ENCODE peak calls at places on chromosomes 2 and 18, in four cellular contexts. One of them, this sample, is unnamed.

GRCh38 chr2:46776687-46777327 is 138.8 kb downstream of the MCFD2 start:
- DNase-seq in stomach: peak
- DNase-seq in spleen: no peak
- DNase-seq in H54: peak
- DNase-seq in this sample: peak

GRCh38 chr2:149040451-149040850 is 2.0 kb downstream of the LYPD6B start:
- DNase-seq in stomach: no peak
- DNase-seq in spleen: no peak
- DNase-seq in H54: no peak
- DNase-seq in this sample: no peak

GRCh38 chr2:15909736-15910135 is 30.6 kb upstream of the MYCN start:
- DNase-seq in stomach: no peak
- DNase-seq in spleen: no peak
- DNase-seq in H54: no peak
- DNase-seq in this sample: no peak

GRCh38 chr2:96954490-96954846 is 31.9 kb downstream of the FAM178B start:
- DNase-seq in stomach: no peak
- DNase-seq in spleen: no peak
- DNase-seq in H54: no peak
- DNase-seq in this sample: no peak

GRCh38 chr18:68822926-68823325 is 25.0 kb downstream of the CCDC102B start:
- DNase-seq in stomach: no peak
- DNase-seq in spleen: no peak
- DNase-seq in H54: no peak
- DNase-seq in this sample: no peak

GRCh38 chr2:108316194-108316880 is 27.6 kb downstream of the SULT1C2 start:
- DNase-seq in stomach: no peak
- DNase-seq in spleen: no peak
- DNase-seq in H54: no peak
- DNase-seq in this sample: no peak

GRCh38 chr18:33720133-33720532 is 142.1 kb downstream of the ASXL3 start:
- DNase-seq in stomach: no peak
- DNase-seq in spleen: no peak
- DNase-seq in H54: no peak
- DNase-seq in this sample: no peak

GRCh38 chr2:119960821-119961220 is 52.1 kb upstream of the EPB41L5 start:
- DNase-seq in stomach: no peak
- DNase-seq in spleen: no peak
- DNase-seq in H54: no peak
- DNase-seq in this sample: no peak

GRCh38 chr18:3088444-3088843 is 75.5 kb upstream of the LPIN2 start:
- DNase-seq in stomach: no peak
- DNase-seq in spleen: no peak
- DNase-seq in H54: no peak
- DNase-seq in this sample: no peak

GRCh38 chr2:240013343-240013742 is 11.8 kb downstream of the NDUFA10 start:
- DNase-seq in stomach: no peak
- DNase-seq in spleen: no peak
- DNase-seq in H54: no peak
- DNase-seq in this sample: no peak

GRCh38 chr18:961644-962355 is 57.1 kb downstream of the ADCYAP1 start:
- DNase-seq in stomach: no peak
- DNase-seq in spleen: no peak
- DNase-seq in H54: no peak
- DNase-seq in this sample: peak

GRCh38 chr2:37318401-37318800 is 6.2 kb downstream of the PRKD3 start:
- DNase-seq in stomach: no peak
- DNase-seq in spleen: no peak
- DNase-seq in H54: no peak
- DNase-seq in this sample: no peak

GRCh38 chr2:21019000-21019677 is 24.7 kb downstream of the APOB start:
- DNase-seq in stomach: no peak
- DNase-seq in spleen: no peak
- DNase-seq in H54: no peak
- DNase-seq in this sample: no peak

GRCh38 chr2:64478502-64479230 is 24.7 kb downstream of the LGALSL start:
- DNase-seq in stomach: no peak
- DNase-seq in spleen: no peak
- DNase-seq in H54: no peak
- DNase-seq in this sample: no peak

GRCh38 chr2:230958803-230959756 is 34.0 kb upstream of the GPR55 start:
- DNase-seq in stomach: no peak
- DNase-seq in spleen: no peak
- DNase-seq in H54: no peak
- DNase-seq in this sample: no peak

GRCh38 chr2:171575606-171576005 is 53.3 kb downstream of the CYBRD1 start:
- DNase-seq in stomach: no peak
- DNase-seq in spleen: no peak
- DNase-seq in H54: no peak
- DNase-seq in this sample: no peak

DNA sequence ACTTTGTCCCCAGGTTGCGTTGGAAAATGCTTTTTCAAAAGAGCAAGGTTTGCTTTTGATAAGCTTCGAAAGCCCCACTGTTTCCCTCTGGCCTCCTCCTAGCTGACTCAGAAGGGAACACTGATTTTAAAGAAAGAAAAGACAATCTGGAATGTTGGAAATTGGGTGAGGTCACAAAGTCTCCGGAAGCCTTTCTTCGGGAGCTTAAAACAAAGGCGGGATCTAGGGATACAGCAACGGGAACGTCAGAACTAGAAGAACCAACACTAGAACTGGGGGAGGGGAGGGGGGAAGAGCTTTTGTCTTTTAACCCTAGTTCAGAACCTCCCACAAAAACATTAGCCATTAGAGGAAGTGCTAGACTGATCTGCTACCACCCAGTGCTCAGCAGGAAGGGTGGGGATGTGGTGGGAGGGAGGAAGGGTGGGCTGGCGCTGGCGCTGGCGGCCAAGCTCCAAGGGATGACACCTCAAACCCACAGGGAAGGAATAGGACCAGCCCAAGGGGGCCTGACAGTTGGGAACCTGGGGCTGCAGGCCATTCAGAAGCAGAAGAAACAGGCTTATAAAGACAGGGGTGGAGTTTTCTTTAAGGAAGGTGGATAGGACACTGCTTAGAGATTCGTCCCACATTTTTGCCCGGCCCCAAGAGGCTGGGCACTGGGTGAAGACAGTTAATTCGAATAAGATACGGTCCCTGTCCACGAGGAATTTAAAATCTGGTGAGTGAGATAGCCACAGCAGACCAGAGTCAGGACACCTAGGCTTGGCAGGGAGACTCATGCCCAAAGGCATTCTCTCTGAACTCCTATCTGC is 1.7 kb downstream of the TMSB10 start:
- DNase-seq in stomach: no peak
- DNase-seq in spleen: peak
- DNase-seq in H54: peak
- DNase-seq in this sample: peak
- TF ChIP-seq POLR2A in stomach: no peak
- TF ChIP-seq POLR2A in spleen: no peak
- TF ChIP-seq POLR2A in H54: peak
- TF ChIP-seq POLR2A in this sample: peak

GRCh38 chr2:207311316-207312005 is 145.7 kb upstream of the KLF7 start:
- DNase-seq in stomach: peak
- DNase-seq in spleen: no peak
- DNase-seq in H54: peak
- DNase-seq in this sample: peak
- TF ChIP-seq POLR2A in stomach: no peak
- TF ChIP-seq POLR2A in spleen: no peak
- TF ChIP-seq POLR2A in H54: no peak
- TF ChIP-seq POLR2A in this sample: no peak

GRCh38 chr2:164842624-164842966 is 972 bp upstream of the COBLL1 start:
- DNase-seq in stomach: no peak
- DNase-seq in spleen: no peak
- DNase-seq in H54: no peak
- DNase-seq in this sample: no peak

GRCh38 chr2:164839914-164840457 is 1.6 kb downstream of the COBLL1 start:
- DNase-seq in stomach: no peak
- DNase-seq in spleen: no peak
- DNase-seq in H54: no peak
- DNase-seq in this sample: no peak

GRCh38 chr2:164840930-164841718 is 499 bp downstream of the COBLL1 start:
- DNase-seq in stomach: peak
- DNase-seq in spleen: peak
- DNase-seq in H54: peak
- DNase-seq in this sample: peak

GRCh38 chr2:164841719-164842623 is at the start of gene COBLL1:
- DNase-seq in stomach: peak
- DNase-seq in spleen: peak
- DNase-seq in H54: peak
- DNase-seq in this sample: peak

GRCh38 chr2:164840458-164840929 is 1.1 kb downstream of the COBLL1 start:
- DNase-seq in stomach: peak
- DNase-seq in spleen: peak
- DNase-seq in H54: no peak
- DNase-seq in this sample: peak
- TF ChIP-seq POLR2A in stomach: peak
- TF ChIP-seq POLR2A in spleen: no peak
- TF ChIP-seq POLR2A in H54: no peak
- TF ChIP-seq POLR2A in this sample: no peak

GRCh38 chr18:9613550-9614400 is 584 bp downstream of the PPP4R1 start:
- DNase-seq in stomach: peak
- DNase-seq in spleen: peak
- DNase-seq in H54: peak
- DNase-seq in this sample: peak
- TF ChIP-seq POLR2A in stomach: no peak
- TF ChIP-seq POLR2A in spleen: no peak
- TF ChIP-seq POLR2A in H54: no peak
- TF ChIP-seq POLR2A in this sample: no peak

GRCh38 chr2:226798422-226799210 is 1.0 kb downstream of the IRS1 start:
- DNase-seq in stomach: peak
- DNase-seq in spleen: peak
- DNase-seq in H54: no peak
- DNase-seq in this sample: peak

GRCh38 chr2:226799976-226800940 is 638 bp upstream of the IRS1 start:
- DNase-seq in stomach: peak
- DNase-seq in spleen: no peak
- DNase-seq in H54: no peak
- DNase-seq in this sample: no peak

GRCh38 chr2:226800941-226801784 is 1.5 kb upstream of the IRS1 start:
- DNase-seq in stomach: peak
- DNase-seq in spleen: peak
- DNase-seq in H54: peak
- DNase-seq in this sample: peak

GRCh38 chr2:226797989-226798421 is 1.6 kb downstream of the IRS1 start:
- DNase-seq in stomach: peak
- DNase-seq in spleen: peak
- DNase-seq in H54: no peak
- DNase-seq in this sample: no peak

DNA sequence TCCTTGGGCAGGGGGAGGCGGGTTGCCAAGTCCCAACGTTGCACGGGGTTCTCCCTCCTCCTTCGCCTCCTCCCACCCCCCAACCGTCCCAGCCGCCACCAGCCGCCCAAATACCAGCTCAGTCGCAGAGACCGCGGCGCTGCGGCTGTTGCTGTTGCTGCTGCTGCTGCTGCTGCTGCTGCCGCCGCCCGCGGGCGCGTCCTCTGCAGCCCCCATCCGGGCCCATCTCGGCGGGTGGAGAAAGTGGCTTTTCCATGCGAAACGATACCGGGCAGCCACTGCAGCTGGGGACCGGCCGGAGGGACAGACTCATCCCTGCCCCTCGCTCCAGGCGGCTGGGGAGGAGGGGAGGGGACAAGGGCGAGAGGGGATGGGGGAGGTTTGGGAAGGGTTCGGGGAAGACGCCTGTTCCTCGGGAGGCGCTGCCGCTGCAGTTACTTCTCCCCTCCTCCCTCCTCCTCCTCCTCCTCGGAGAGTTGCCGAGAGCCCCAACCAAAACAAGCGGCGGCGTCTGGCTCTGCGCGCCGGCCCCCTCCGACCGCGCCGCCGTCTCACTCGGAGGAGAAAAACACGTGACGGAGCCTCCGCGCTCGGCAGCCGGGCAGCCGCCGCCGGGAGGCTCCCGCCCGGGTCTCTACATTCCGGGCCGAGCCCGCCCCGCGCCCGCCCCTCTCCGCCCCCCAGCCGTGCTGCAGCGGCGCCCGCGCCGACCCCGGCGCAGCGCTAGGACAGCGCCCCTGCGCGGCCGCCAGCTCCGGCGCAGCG is at the start of gene IRS1:
- DNase-seq in stomach: peak
- DNase-seq in spleen: peak
- DNase-seq in H54: peak
- DNase-seq in this sample: peak
- TF ChIP-seq POLR2A in stomach: no peak
- TF ChIP-seq POLR2A in spleen: no peak
- TF ChIP-seq POLR2A in H54: peak
- TF ChIP-seq POLR2A in this sample: no peak

DNA sequence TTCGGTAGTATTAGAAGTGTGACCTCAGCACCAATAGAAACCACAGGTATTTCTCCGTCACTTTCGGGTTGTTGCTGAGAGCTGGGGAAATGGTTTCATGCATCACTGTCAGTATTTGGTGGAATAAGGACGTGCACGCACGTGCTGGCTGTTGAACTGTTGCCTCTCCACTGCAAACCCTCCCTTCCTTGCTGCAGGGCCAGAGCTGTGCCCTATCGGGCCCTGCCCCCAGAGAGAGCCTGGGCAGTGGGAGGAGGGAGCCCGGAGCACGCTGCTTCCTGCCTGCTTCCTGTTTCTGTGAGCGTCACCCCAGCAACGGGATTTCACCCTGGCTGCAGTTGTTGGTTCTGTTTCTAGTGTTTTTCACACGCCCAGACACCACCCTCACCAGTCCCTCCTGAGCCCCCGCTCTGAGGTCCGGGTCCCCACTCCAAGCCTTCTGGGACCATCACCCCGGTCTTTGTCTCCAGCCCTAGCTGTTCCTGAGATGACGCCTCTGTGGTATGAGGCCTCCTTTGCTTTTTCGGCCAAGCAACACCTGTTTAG is 47.4 kb downstream of the LRRFIP1 start:
- DNase-seq in stomach: peak
- DNase-seq in spleen: peak
- DNase-seq in H54: peak
- DNase-seq in this sample: peak
- TF ChIP-seq POLR2A in stomach: no peak
- TF ChIP-seq POLR2A in spleen: no peak
- TF ChIP-seq POLR2A in H54: peak
- TF ChIP-seq POLR2A in this sample: peak

DNA sequence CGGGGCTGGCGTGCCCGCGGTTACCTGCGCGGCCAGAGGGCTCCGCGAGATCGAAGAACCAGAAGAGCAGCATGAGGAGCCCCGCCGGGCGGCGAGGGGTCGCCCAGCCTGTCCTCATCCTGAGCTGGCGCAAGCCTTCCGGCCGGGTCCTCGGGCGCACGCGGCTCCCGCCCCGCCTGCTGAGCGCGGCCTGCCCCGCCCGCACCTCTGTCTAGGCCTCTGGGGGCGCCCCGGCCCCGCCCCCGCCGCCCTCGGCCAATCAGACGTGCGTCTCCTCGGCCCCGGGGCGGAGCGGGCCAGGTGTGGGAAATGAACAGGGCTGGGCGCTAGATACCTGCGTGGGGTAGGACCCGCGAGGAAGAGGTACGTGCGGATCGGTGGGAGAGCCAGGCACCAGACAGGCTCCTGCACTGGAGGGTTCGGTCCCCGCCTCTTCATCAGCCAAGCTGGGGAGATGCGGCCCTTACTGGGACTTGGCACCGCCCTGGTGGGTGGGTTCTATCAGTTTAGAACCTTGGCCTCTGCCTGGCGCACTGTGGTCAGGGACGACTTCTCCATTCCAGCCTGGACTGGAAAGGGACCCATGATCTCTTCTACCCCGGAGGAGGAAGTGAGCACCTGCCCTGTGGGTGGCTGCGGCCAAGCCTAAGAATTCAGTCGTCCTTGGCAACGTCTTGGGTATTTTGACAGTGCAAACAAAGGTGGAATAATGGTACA is 106.7 kb upstream of the CD302 start:
- DNase-seq in stomach: peak
- DNase-seq in spleen: peak
- DNase-seq in H54: no peak
- DNase-seq in this sample: no peak
- TF ChIP-seq POLR2A in stomach: no peak
- TF ChIP-seq POLR2A in spleen: no peak
- TF ChIP-seq POLR2A in H54: no peak
- TF ChIP-seq POLR2A in this sample: no peak